ENCODE peak calls at places on chromosomes 12 and 14, in five cellular contexts. J, S, G, Q and C are unnamed samples.

GRCh38 chr14:74886001-74886400 is 4.3 kb downstream of the DLST start:
- DNase-seq in J (no peak), S (no peak), G (peak; percentile 97), Q (peak; percentile 92), C (peak; percentile 93)

GRCh38 chr12:88142610-88142991 is 494 bp downstream of the TMTC3 start:
- DNase-seq in J (peak; percentile 18), S (peak; percentile 43), G (no peak), Q (no peak), C (no peak)

GRCh38 chr12:46647034-46647433 is 178.8 kb downstream of the SLC38A4 start:
- DNase-seq in J (no peak), S (no peak), G (no peak), Q (no peak), C (no peak)

GRCh38 chr12:101407054-101407437 is 526 bp downstream of the ARL1 start:
- DNase-seq in J (no peak), S (no peak), G (no peak), Q (peak; percentile 6), C (no peak)

GRCh38 chr12:42483534-42483857 is 106.0 kb downstream of the PRICKLE1 start:
- DNase-seq in J (peak; percentile 62), S (no peak), G (no peak), Q (no peak), C (no peak)

GRCh38 chr14:28774764-28775738 is 8.5 kb downstream of the FOXG1 start:
- DNase-seq in J (no peak), S (no peak), G (no peak), Q (no peak), C (no peak)

GRCh38 chr12:28699029-28699428 is 450.0 kb upstream of the FAR2 start:
- DNase-seq in J (no peak), S (no peak), G (peak; percentile 8), Q (no peak), C (no peak)

GRCh38 chr12:106739318-106739717 is 35.2 kb upstream of the RIC8B start:
- DNase-seq in J (no peak), S (no peak), G (peak; percentile 14), Q (no peak), C (peak; percentile 33)

GRCh38 chr12:108828774-108829173 is 28.6 kb downstream of the SSH1 start:
- DNase-seq in J (no peak), S (no peak), G (peak; percentile 92), Q (no peak), C (peak; percentile 90)

GRCh38 chr12:105852958-105853357 is 285.8 kb downstream of the NUAK1 start:
- DNase-seq in J (no peak), S (no peak), G (peak; percentile 71), Q (no peak), C (peak; percentile 21)

GRCh38 chr14:23070262-23071129 is 13.2 kb upstream of the CDH24 start:
- DNase-seq in J (no peak), S (no peak), G (no peak), Q (no peak), C (no peak)

GRCh38 chr12:89414851-89415250 is 62.5 kb upstream of the DUSP6 start:
- DNase-seq in J (no peak), S (no peak), G (peak; percentile 58), Q (no peak), C (peak; percentile 60)

GRCh38 chr14:62956413-62956812 is 88.8 kb downstream of the KCNH5 start:
- DNase-seq in J (no peak), S (no peak), G (no peak), Q (no peak), C (no peak)

GRCh38 chr12:101653503-101653902 is 43.9 kb upstream of the CHPT1 start:
- DNase-seq in J (no peak), S (no peak), G (no peak), Q (no peak), C (no peak)

GRCh38 chr12:42568952-42569916 is 20.3 kb downstream of the PRICKLE1 start:
- DNase-seq in J (no peak), S (no peak), G (peak; percentile 75), Q (no peak), C (peak; percentile 78)

GRCh38 chr12:28110329-28110728 is 79.9 kb upstream of the CCDC91 start:
- DNase-seq in J (no peak), S (no peak), G (peak; percentile 46), Q (no peak), C (peak; percentile 27)

GRCh38 chr12:52060498-52061177 is 9.1 kb upstream of the ATG101 start:
- DNase-seq in J (no peak), S (no peak), G (peak; percentile 62), Q (no peak), C (peak; percentile 62)

GRCh38 chr12:1553987-1554982 is 40.1 kb downstream of the FBXL14 start:
- DNase-seq in J (no peak), S (no peak), G (no peak), Q (no peak), C (no peak)

GRCh38 chr14:90760591-90761316 is 55.5 kb downstream of the TTC7B start:
- DNase-seq in J (peak; percentile 43), S (no peak), G (peak; percentile 35), Q (no peak), C (peak; percentile 71)

GRCh38 chr12:105342464-105342863 is 12.0 kb downstream of the C12orf75 start:
- DNase-seq in J (no peak), S (no peak), G (no peak), Q (no peak), C (no peak)

GRCh38 chr14:71414631-71415403 is 507.6 kb downstream of the PCNX1 start:
- DNase-seq in J (no peak), S (no peak), G (peak; percentile 48), Q (no peak), C (no peak)

GRCh38 chr12:17296882-17297281 is 690.9 kb upstream of the LMO3 start:
- DNase-seq in J (no peak), S (no peak), G (no peak), Q (no peak), C (no peak)

GRCh38 chr12:89244536-89244935 is 107.8 kb downstream of the DUSP6 start:
- DNase-seq in J (no peak), S (no peak), G (peak; percentile 75), Q (no peak), C (peak; percentile 84)

GRCh38 chr12:26471560-26471959 is 276.2 kb downstream of the SSPN start:
- DNase-seq in J (no peak), S (no peak), G (peak; percentile 75), Q (no peak), C (peak; percentile 38)
- TF ChIP-seq CTCF in J (no peak), S (no peak), G (no peak), Q (no peak), C (no peak)

DNA sequence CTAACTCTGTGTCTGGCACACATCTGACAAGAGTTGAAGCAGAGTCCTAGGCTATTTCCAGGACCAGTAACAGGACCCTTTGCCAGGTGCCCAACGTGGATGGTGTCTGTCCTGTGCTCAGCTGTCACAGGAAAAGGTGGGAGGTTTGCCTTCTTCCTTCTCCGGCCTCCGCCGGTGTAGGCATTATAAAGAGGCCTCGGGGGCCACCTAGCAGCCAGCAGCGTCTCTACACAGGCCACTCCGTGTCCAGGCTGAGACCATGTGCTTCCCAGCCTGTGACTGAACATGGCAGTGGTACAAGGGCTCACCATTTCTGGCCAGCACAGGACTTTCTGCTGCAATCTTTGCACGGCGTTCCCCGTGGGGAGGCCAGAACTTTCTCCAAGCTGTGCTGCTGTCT is 60.7 kb upstream of the GPATCH2L start:
- DNase-seq in J (peak; percentile 46), S (peak; percentile 49), G (peak; percentile 18), Q (no peak), C (peak; percentile 10)
- TF ChIP-seq CTCF in J (peak; percentile 47), S (no peak), G (no peak), Q (no peak), C (peak; percentile 27)

GRCh38 chr12:125346361-125346760 is 281.1 kb downstream of the AACS start:
- DNase-seq in J (no peak), S (no peak), G (peak; percentile 7), Q (no peak), C (no peak)
- TF ChIP-seq CTCF in J (no peak), S (no peak), G (peak; percentile 3), Q (no peak), C (no peak)

GRCh38 chr14:44912041-44912869 is 49.5 kb downstream of the KLHL28 start:
- DNase-seq in J (no peak), S (no peak), G (no peak), Q (no peak), C (no peak)
- TF ChIP-seq CTCF in J (no peak), S (no peak), G (no peak), Q (no peak), C (no peak)

GRCh38 chr12:120856980-120857379 is 47.2 kb downstream of the SPPL3 start:
- DNase-seq in J (no peak), S (no peak), G (no peak), Q (no peak), C (no peak)
- TF ChIP-seq CTCF in J (peak; percentile 58), S (no peak), G (peak; percentile 33), Q (peak; percentile 32), C (peak; percentile 50)